ENCODE peak calls at places on chromosomes 5 and 9, in ten cellular contexts. One of them, this sample, is unnamed.

GRCh38 chr5:87311400-87312279 is 44.0 kb downstream of the RASA1 start:
- DNase-seq in AG10803: peak; percentile 9
- DNase-seq in CD8-positive, alpha-beta T cell: no peak
- DNase-seq in NCI-H2029: no peak
- DNase-seq in activated CD8-positive, alpha-beta memory T cell treated with anti-CD3 and anti-CD28 coated beads for 4 hours: no peak
- DNase-seq in amygdala: no peak
- DNase-seq in stimulated activated CD8-positive, alpha-beta memory T cell treated with anti-CD3 and anti-CD28 coated beads, Interleukin-15, amount 100 ng/mL, for 24 hours: no peak
- DNase-seq in uterus: no peak
- DNase-seq in stimulated activated CD4-positive, alpha-beta T cell treated with anti-CD3 and anti-CD28 coated beads, Interleukin-2, amount 100 ng/mL, for 24 hours: no peak
- DNase-seq in T-cell: no peak
- DNase-seq in this sample: no peak

GRCh38 chr5:38738898-38739743 is 106.7 kb upstream of the OSMR start:
- DNase-seq in AG10803: no peak
- DNase-seq in CD8-positive, alpha-beta T cell: no peak
- DNase-seq in NCI-H2029: peak; percentile 24
- DNase-seq in activated CD8-positive, alpha-beta memory T cell treated with anti-CD3 and anti-CD28 coated beads for 4 hours: no peak
- DNase-seq in amygdala: no peak
- DNase-seq in stimulated activated CD8-positive, alpha-beta memory T cell treated with anti-CD3 and anti-CD28 coated beads, Interleukin-15, amount 100 ng/mL, for 24 hours: no peak
- DNase-seq in uterus: no peak
- DNase-seq in stimulated activated CD4-positive, alpha-beta T cell treated with anti-CD3 and anti-CD28 coated beads, Interleukin-2, amount 100 ng/mL, for 24 hours: no peak
- DNase-seq in T-cell: no peak
- DNase-seq in this sample: no peak

GRCh38 chr9:8365029-8365428 is 565.5 kb upstream of the DMAC1 start:
- DNase-seq in AG10803: peak; percentile 4
- DNase-seq in CD8-positive, alpha-beta T cell: no peak
- DNase-seq in NCI-H2029: no peak
- DNase-seq in activated CD8-positive, alpha-beta memory T cell treated with anti-CD3 and anti-CD28 coated beads for 4 hours: no peak
- DNase-seq in amygdala: no peak
- DNase-seq in stimulated activated CD8-positive, alpha-beta memory T cell treated with anti-CD3 and anti-CD28 coated beads, Interleukin-15, amount 100 ng/mL, for 24 hours: no peak
- DNase-seq in uterus: no peak
- DNase-seq in stimulated activated CD4-positive, alpha-beta T cell treated with anti-CD3 and anti-CD28 coated beads, Interleukin-2, amount 100 ng/mL, for 24 hours: no peak
- DNase-seq in T-cell: no peak
- DNase-seq in this sample: no peak

GRCh38 chr5:43947870-43948269 is 344.9 kb downstream of the NNT start:
- DNase-seq in AG10803: peak; percentile 45
- DNase-seq in CD8-positive, alpha-beta T cell: no peak
- DNase-seq in NCI-H2029: no peak
- DNase-seq in activated CD8-positive, alpha-beta memory T cell treated with anti-CD3 and anti-CD28 coated beads for 4 hours: no peak
- DNase-seq in amygdala: no peak
- DNase-seq in stimulated activated CD8-positive, alpha-beta memory T cell treated with anti-CD3 and anti-CD28 coated beads, Interleukin-15, amount 100 ng/mL, for 24 hours: no peak
- DNase-seq in uterus: no peak
- DNase-seq in stimulated activated CD4-positive, alpha-beta T cell treated with anti-CD3 and anti-CD28 coated beads, Interleukin-2, amount 100 ng/mL, for 24 hours: no peak
- DNase-seq in T-cell: no peak
- DNase-seq in this sample: no peak

GRCh38 chr9:125541840-125542243 is 165.2 kb downstream of the MAPKAP1 start:
- DNase-seq in AG10803: peak; percentile 62
- DNase-seq in CD8-positive, alpha-beta T cell: no peak
- DNase-seq in NCI-H2029: peak; percentile 89
- DNase-seq in activated CD8-positive, alpha-beta memory T cell treated with anti-CD3 and anti-CD28 coated beads for 4 hours: no peak
- DNase-seq in amygdala: no peak
- DNase-seq in stimulated activated CD8-positive, alpha-beta memory T cell treated with anti-CD3 and anti-CD28 coated beads, Interleukin-15, amount 100 ng/mL, for 24 hours: no peak
- DNase-seq in uterus: no peak
- DNase-seq in stimulated activated CD4-positive, alpha-beta T cell treated with anti-CD3 and anti-CD28 coated beads, Interleukin-2, amount 100 ng/mL, for 24 hours: no peak
- DNase-seq in T-cell: no peak
- DNase-seq in this sample: no peak

GRCh38 chr5:149063901-149064478 is 1.1 kb upstream of the SH3TC2 start:
- DNase-seq in AG10803: no peak
- DNase-seq in CD8-positive, alpha-beta T cell: no peak
- DNase-seq in NCI-H2029: no peak
- DNase-seq in activated CD8-positive, alpha-beta memory T cell treated with anti-CD3 and anti-CD28 coated beads for 4 hours: no peak
- DNase-seq in amygdala: no peak
- DNase-seq in stimulated activated CD8-positive, alpha-beta memory T cell treated with anti-CD3 and anti-CD28 coated beads, Interleukin-15, amount 100 ng/mL, for 24 hours: no peak
- DNase-seq in uterus: no peak
- DNase-seq in stimulated activated CD4-positive, alpha-beta T cell treated with anti-CD3 and anti-CD28 coated beads, Interleukin-2, amount 100 ng/mL, for 24 hours: no peak
- DNase-seq in T-cell: no peak
- DNase-seq in this sample: no peak

GRCh38 chr9:104302775-104303174 is 201.3 kb upstream of the OR13F1 start:
- DNase-seq in AG10803: no peak
- DNase-seq in CD8-positive, alpha-beta T cell: no peak
- DNase-seq in NCI-H2029: no peak
- DNase-seq in activated CD8-positive, alpha-beta memory T cell treated with anti-CD3 and anti-CD28 coated beads for 4 hours: no peak
- DNase-seq in amygdala: no peak
- DNase-seq in stimulated activated CD8-positive, alpha-beta memory T cell treated with anti-CD3 and anti-CD28 coated beads, Interleukin-15, amount 100 ng/mL, for 24 hours: no peak
- DNase-seq in uterus: no peak
- DNase-seq in stimulated activated CD4-positive, alpha-beta T cell treated with anti-CD3 and anti-CD28 coated beads, Interleukin-2, amount 100 ng/mL, for 24 hours: no peak
- DNase-seq in T-cell: no peak
- DNase-seq in this sample: no peak

GRCh38 chr9:130117816-130118632 is 54.2 kb upstream of the NCS1 start:
- DNase-seq in AG10803: peak; percentile 85
- DNase-seq in CD8-positive, alpha-beta T cell: no peak
- DNase-seq in NCI-H2029: no peak
- DNase-seq in activated CD8-positive, alpha-beta memory T cell treated with anti-CD3 and anti-CD28 coated beads for 4 hours: no peak
- DNase-seq in amygdala: no peak
- DNase-seq in stimulated activated CD8-positive, alpha-beta memory T cell treated with anti-CD3 and anti-CD28 coated beads, Interleukin-15, amount 100 ng/mL, for 24 hours: no peak
- DNase-seq in uterus: peak; percentile 35
- DNase-seq in stimulated activated CD4-positive, alpha-beta T cell treated with anti-CD3 and anti-CD28 coated beads, Interleukin-2, amount 100 ng/mL, for 24 hours: no peak
- DNase-seq in T-cell: no peak
- DNase-seq in this sample: no peak

GRCh38 chr9:135958485-135958884 is 2.7 kb downstream of the UBAC1 start:
- DNase-seq in AG10803: no peak
- DNase-seq in CD8-positive, alpha-beta T cell: no peak
- DNase-seq in NCI-H2029: no peak
- DNase-seq in activated CD8-positive, alpha-beta memory T cell treated with anti-CD3 and anti-CD28 coated beads for 4 hours: no peak
- DNase-seq in amygdala: no peak
- DNase-seq in stimulated activated CD8-positive, alpha-beta memory T cell treated with anti-CD3 and anti-CD28 coated beads, Interleukin-15, amount 100 ng/mL, for 24 hours: no peak
- DNase-seq in uterus: no peak
- DNase-seq in stimulated activated CD4-positive, alpha-beta T cell treated with anti-CD3 and anti-CD28 coated beads, Interleukin-2, amount 100 ng/mL, for 24 hours: no peak
- DNase-seq in T-cell: no peak
- DNase-seq in this sample: no peak

GRCh38 chr5:66518753-66519152 is 77.4 kb upstream of the MAST4 start:
- DNase-seq in AG10803: no peak
- DNase-seq in CD8-positive, alpha-beta T cell: no peak
- DNase-seq in NCI-H2029: no peak
- DNase-seq in activated CD8-positive, alpha-beta memory T cell treated with anti-CD3 and anti-CD28 coated beads for 4 hours: no peak
- DNase-seq in amygdala: no peak
- DNase-seq in stimulated activated CD8-positive, alpha-beta memory T cell treated with anti-CD3 and anti-CD28 coated beads, Interleukin-15, amount 100 ng/mL, for 24 hours: no peak
- DNase-seq in uterus: no peak
- DNase-seq in stimulated activated CD4-positive, alpha-beta T cell treated with anti-CD3 and anti-CD28 coated beads, Interleukin-2, amount 100 ng/mL, for 24 hours: no peak
- DNase-seq in T-cell: no peak
- DNase-seq in this sample: no peak

GRCh38 chr9:119365291-119366027 is 3.8 kb downstream of the BRINP1 start:
- DNase-seq in AG10803: peak; percentile 18
- DNase-seq in CD8-positive, alpha-beta T cell: no peak
- DNase-seq in NCI-H2029: peak; percentile 35
- DNase-seq in activated CD8-positive, alpha-beta memory T cell treated with anti-CD3 and anti-CD28 coated beads for 4 hours: no peak
- DNase-seq in amygdala: peak; percentile 34
- DNase-seq in stimulated activated CD8-positive, alpha-beta memory T cell treated with anti-CD3 and anti-CD28 coated beads, Interleukin-15, amount 100 ng/mL, for 24 hours: no peak
- DNase-seq in uterus: no peak
- DNase-seq in stimulated activated CD4-positive, alpha-beta T cell treated with anti-CD3 and anti-CD28 coated beads, Interleukin-2, amount 100 ng/mL, for 24 hours: no peak
- DNase-seq in T-cell: no peak
- DNase-seq in this sample: peak; percentile 26

GRCh38 chr9:112884721-112885120 is 6.0 kb downstream of the SLC46A2 start:
- DNase-seq in AG10803: no peak
- DNase-seq in CD8-positive, alpha-beta T cell: no peak
- DNase-seq in NCI-H2029: no peak
- DNase-seq in activated CD8-positive, alpha-beta memory T cell treated with anti-CD3 and anti-CD28 coated beads for 4 hours: no peak
- DNase-seq in amygdala: no peak
- DNase-seq in stimulated activated CD8-positive, alpha-beta memory T cell treated with anti-CD3 and anti-CD28 coated beads, Interleukin-15, amount 100 ng/mL, for 24 hours: no peak
- DNase-seq in uterus: no peak
- DNase-seq in stimulated activated CD4-positive, alpha-beta T cell treated with anti-CD3 and anti-CD28 coated beads, Interleukin-2, amount 100 ng/mL, for 24 hours: no peak
- DNase-seq in T-cell: no peak
- DNase-seq in this sample: no peak

GRCh38 chr5:16916262-16916878 is 19.7 kb downstream of the MYO10 start:
- DNase-seq in AG10803: peak; percentile 95
- DNase-seq in CD8-positive, alpha-beta T cell: no peak
- DNase-seq in NCI-H2029: no peak
- DNase-seq in activated CD8-positive, alpha-beta memory T cell treated with anti-CD3 and anti-CD28 coated beads for 4 hours: no peak
- DNase-seq in amygdala: no peak
- DNase-seq in stimulated activated CD8-positive, alpha-beta memory T cell treated with anti-CD3 and anti-CD28 coated beads, Interleukin-15, amount 100 ng/mL, for 24 hours: no peak
- DNase-seq in uterus: no peak
- DNase-seq in stimulated activated CD4-positive, alpha-beta T cell treated with anti-CD3 and anti-CD28 coated beads, Interleukin-2, amount 100 ng/mL, for 24 hours: no peak
- DNase-seq in T-cell: no peak
- DNase-seq in this sample: no peak

GRCh38 chr5:392431-392988 is 50.5 kb upstream of the EXOC3 start:
- DNase-seq in AG10803: peak; percentile 49
- DNase-seq in CD8-positive, alpha-beta T cell: peak; percentile 80
- DNase-seq in NCI-H2029: no peak
- DNase-seq in activated CD8-positive, alpha-beta memory T cell treated with anti-CD3 and anti-CD28 coated beads for 4 hours: peak; percentile 65
- DNase-seq in amygdala: no peak
- DNase-seq in stimulated activated CD8-positive, alpha-beta memory T cell treated with anti-CD3 and anti-CD28 coated beads, Interleukin-15, amount 100 ng/mL, for 24 hours: no peak
- DNase-seq in uterus: no peak
- DNase-seq in stimulated activated CD4-positive, alpha-beta T cell treated with anti-CD3 and anti-CD28 coated beads, Interleukin-2, amount 100 ng/mL, for 24 hours: peak; percentile 86
- DNase-seq in T-cell: peak; percentile 52
- DNase-seq in this sample: no peak

GRCh38 chr5:151691706-151692105 is 5.0 kb upstream of the SPARC start:
- DNase-seq in AG10803: no peak
- DNase-seq in CD8-positive, alpha-beta T cell: no peak
- DNase-seq in NCI-H2029: no peak
- DNase-seq in activated CD8-positive, alpha-beta memory T cell treated with anti-CD3 and anti-CD28 coated beads for 4 hours: no peak
- DNase-seq in amygdala: no peak
- DNase-seq in stimulated activated CD8-positive, alpha-beta memory T cell treated with anti-CD3 and anti-CD28 coated beads, Interleukin-15, amount 100 ng/mL, for 24 hours: no peak
- DNase-seq in uterus: no peak
- DNase-seq in stimulated activated CD4-positive, alpha-beta T cell treated with anti-CD3 and anti-CD28 coated beads, Interleukin-2, amount 100 ng/mL, for 24 hours: no peak
- DNase-seq in T-cell: no peak
- DNase-seq in this sample: no peak

GRCh38 chr5:150641826-150642566 is 1.5 kb downstream of the SYNPO start:
- DNase-seq in AG10803: no peak
- DNase-seq in CD8-positive, alpha-beta T cell: no peak
- DNase-seq in NCI-H2029: no peak
- DNase-seq in activated CD8-positive, alpha-beta memory T cell treated with anti-CD3 and anti-CD28 coated beads for 4 hours: no peak
- DNase-seq in amygdala: no peak
- DNase-seq in stimulated activated CD8-positive, alpha-beta memory T cell treated with anti-CD3 and anti-CD28 coated beads, Interleukin-15, amount 100 ng/mL, for 24 hours: no peak
- DNase-seq in uterus: no peak
- DNase-seq in stimulated activated CD4-positive, alpha-beta T cell treated with anti-CD3 and anti-CD28 coated beads, Interleukin-2, amount 100 ng/mL, for 24 hours: no peak
- DNase-seq in T-cell: no peak
- DNase-seq in this sample: no peak

GRCh38 chr5:142906863-142907671 is 136.9 kb downstream of the ARHGAP26 start:
- DNase-seq in AG10803: peak; percentile 66
- DNase-seq in CD8-positive, alpha-beta T cell: no peak
- DNase-seq in NCI-H2029: no peak
- DNase-seq in activated CD8-positive, alpha-beta memory T cell treated with anti-CD3 and anti-CD28 coated beads for 4 hours: no peak
- DNase-seq in amygdala: no peak
- DNase-seq in stimulated activated CD8-positive, alpha-beta memory T cell treated with anti-CD3 and anti-CD28 coated beads, Interleukin-15, amount 100 ng/mL, for 24 hours: no peak
- DNase-seq in uterus: peak; percentile 54
- DNase-seq in stimulated activated CD4-positive, alpha-beta T cell treated with anti-CD3 and anti-CD28 coated beads, Interleukin-2, amount 100 ng/mL, for 24 hours: no peak
- DNase-seq in T-cell: no peak
- DNase-seq in this sample: no peak

GRCh38 chr5:98463676-98464075 is 309.8 kb upstream of the RGMB start:
- DNase-seq in AG10803: no peak
- DNase-seq in CD8-positive, alpha-beta T cell: no peak
- DNase-seq in NCI-H2029: no peak
- DNase-seq in activated CD8-positive, alpha-beta memory T cell treated with anti-CD3 and anti-CD28 coated beads for 4 hours: no peak
- DNase-seq in amygdala: no peak
- DNase-seq in stimulated activated CD8-positive, alpha-beta memory T cell treated with anti-CD3 and anti-CD28 coated beads, Interleukin-15, amount 100 ng/mL, for 24 hours: no peak
- DNase-seq in uterus: no peak
- DNase-seq in stimulated activated CD4-positive, alpha-beta T cell treated with anti-CD3 and anti-CD28 coated beads, Interleukin-2, amount 100 ng/mL, for 24 hours: no peak
- DNase-seq in T-cell: no peak
- DNase-seq in this sample: no peak

GRCh38 chr9:117664419-117664818 is 39.8 kb upstream of the TLR4 start:
- DNase-seq in AG10803: no peak
- DNase-seq in CD8-positive, alpha-beta T cell: no peak
- DNase-seq in NCI-H2029: no peak
- DNase-seq in activated CD8-positive, alpha-beta memory T cell treated with anti-CD3 and anti-CD28 coated beads for 4 hours: no peak
- DNase-seq in amygdala: no peak
- DNase-seq in stimulated activated CD8-positive, alpha-beta memory T cell treated with anti-CD3 and anti-CD28 coated beads, Interleukin-15, amount 100 ng/mL, for 24 hours: no peak
- DNase-seq in uterus: no peak
- DNase-seq in stimulated activated CD4-positive, alpha-beta T cell treated with anti-CD3 and anti-CD28 coated beads, Interleukin-2, amount 100 ng/mL, for 24 hours: no peak
- DNase-seq in T-cell: no peak
- DNase-seq in this sample: no peak

GRCh38 chr9:35726876-35727438 is 5.0 kb downstream of the TLN1 start:
- DNase-seq in AG10803: peak; percentile 68
- DNase-seq in CD8-positive, alpha-beta T cell: peak; percentile 76
- DNase-seq in NCI-H2029: no peak
- DNase-seq in activated CD8-positive, alpha-beta memory T cell treated with anti-CD3 and anti-CD28 coated beads for 4 hours: no peak
- DNase-seq in amygdala: peak; percentile 26
- DNase-seq in stimulated activated CD8-positive, alpha-beta memory T cell treated with anti-CD3 and anti-CD28 coated beads, Interleukin-15, amount 100 ng/mL, for 24 hours: no peak
- DNase-seq in uterus: no peak
- DNase-seq in stimulated activated CD4-positive, alpha-beta T cell treated with anti-CD3 and anti-CD28 coated beads, Interleukin-2, amount 100 ng/mL, for 24 hours: no peak
- DNase-seq in T-cell: peak; percentile 45
- DNase-seq in this sample: no peak

GRCh38 chr9:95349109-95350038 is 31.9 kb upstream of the FANCC start:
- DNase-seq in AG10803: no peak
- DNase-seq in CD8-positive, alpha-beta T cell: no peak
- DNase-seq in NCI-H2029: no peak
- DNase-seq in activated CD8-positive, alpha-beta memory T cell treated with anti-CD3 and anti-CD28 coated beads for 4 hours: no peak
- DNase-seq in amygdala: no peak
- DNase-seq in stimulated activated CD8-positive, alpha-beta memory T cell treated with anti-CD3 and anti-CD28 coated beads, Interleukin-15, amount 100 ng/mL, for 24 hours: no peak
- DNase-seq in uterus: no peak
- DNase-seq in stimulated activated CD4-positive, alpha-beta T cell treated with anti-CD3 and anti-CD28 coated beads, Interleukin-2, amount 100 ng/mL, for 24 hours: peak; percentile 29
- DNase-seq in T-cell: no peak
- DNase-seq in this sample: no peak

GRCh38 chr9:128420060-128420650 is 502 bp upstream of the CERCAM start:
- DNase-seq in AG10803: peak; percentile 54
- DNase-seq in CD8-positive, alpha-beta T cell: peak; percentile 56
- DNase-seq in NCI-H2029: peak; percentile 34
- DNase-seq in activated CD8-positive, alpha-beta memory T cell treated with anti-CD3 and anti-CD28 coated beads for 4 hours: peak; percentile 34
- DNase-seq in amygdala: no peak
- DNase-seq in stimulated activated CD8-positive, alpha-beta memory T cell treated with anti-CD3 and anti-CD28 coated beads, Interleukin-15, amount 100 ng/mL, for 24 hours: peak; percentile 37
- DNase-seq in uterus: peak; percentile 80
- DNase-seq in stimulated activated CD4-positive, alpha-beta T cell treated with anti-CD3 and anti-CD28 coated beads, Interleukin-2, amount 100 ng/mL, for 24 hours: peak; percentile 80
- DNase-seq in T-cell: peak; percentile 56
- DNase-seq in this sample: peak; percentile 87

This sample was measured in RPMI8226.